ENCODE peak calls at places on chromosomes 11 and 22, in six cellular contexts. L, V, A, G, M and H are unnamed samples.

GRCh38 chr11:36469063-36469462 is 41.0 kb downstream of the TRAF6 start:
- DNase-seq in L (no peak), V (peak; percentile 29), A (no peak), G (no peak), M (peak; percentile 37), H (no peak)

GRCh38 chr22:34881453-34881852 is 184.5 kb upstream of the ISX start:
- DNase-seq in M (no peak), V (no peak), G (no peak), A (no peak), L (no peak), H (no peak)

GRCh38 chr22:37195921-37196320 is 7.9 kb upstream of the C1QTNF6 start:
- DNase-seq in M (no peak), V (no peak), A (no peak), G (no peak), L (no peak), H (no peak)

GRCh38 chr11:35313066-35313765 is 106.1 kb downstream of the SLC1A2 start:
- DNase-seq in M (no peak), A (no peak), G (no peak), L (no peak), V (no peak), H (no peak)

GRCh38 chr22:47388331-47388730 is 625.9 kb downstream of the TBC1D22A start:
- DNase-seq in G (no peak), A (no peak), L (no peak), M (no peak), V (no peak), H (no peak)

GRCh38 chr11:88886796-88887195 is 179.0 kb downstream of the GRM5 start:
- DNase-seq in A (no peak), M (peak; percentile 27), G (peak; percentile 11), V (peak; percentile 1), L (peak; percentile 1), H (no peak)

GRCh38 chr11:17979770-17980371 is 33.0 kb downstream of the SERGEF start:
- DNase-seq in L (no peak), V (no peak), G (no peak), M (peak; percentile 49), A (peak; percentile 21), H (peak; percentile 37)

GRCh38 chr11:856397-856796 is 13.7 kb downstream of the TSPAN4 start:
- DNase-seq in A (no peak), V (no peak), L (no peak), G (no peak), M (no peak), H (no peak)

DNA sequence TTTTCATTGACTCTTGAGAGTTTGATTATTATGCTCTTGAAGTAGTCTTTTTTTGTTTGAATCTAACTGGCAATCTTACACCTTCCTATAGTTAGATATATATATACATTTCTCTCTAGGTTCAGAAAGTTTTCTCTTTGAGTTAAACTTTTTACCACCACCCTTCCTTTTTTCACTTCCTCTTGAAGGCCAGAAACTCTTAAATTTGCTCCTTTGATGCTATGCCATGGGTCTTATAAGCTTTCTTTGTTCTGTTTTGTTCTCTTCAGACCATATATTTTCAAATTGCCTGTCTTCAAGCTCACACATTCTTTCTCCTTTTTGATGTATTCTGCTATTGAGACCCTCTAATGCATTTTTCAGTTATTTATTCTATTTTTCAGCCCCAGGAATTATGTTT is 513.5 kb upstream of the CNTN5 start:
- DNase-seq in A (no peak), G (no peak), V (no peak), L (no peak), M (no peak), H (no peak)
- H3K9me3 ChIP-seq in A (no peaks in the 10 kb centered on the region), G (peaks cover 3% of the 10 kb centered on the region), V (no peaks in the 10 kb centered on the region), L (no peaks in the 10 kb centered on the region), M (no peaks in the 10 kb centered on the region), H (no peaks in the 10 kb centered on the region)

GRCh38 chr22:21698430-21699329 is 32.9 kb downstream of the PPIL2 start:
- DNase-seq in L (no peak), G (no peak), V (no peak), M (peak; percentile 67), A (no peak), H (no peak)
- H3K27ac ChIP-seq in L (no peak overlapping the region), G (peak overlapping the region; percentile 11), V (no peak overlapping the region), M (no peak overlapping the region), A (peak overlapping the region; percentile 23), H (peak overlapping the region; percentile 20)

GRCh38 chr11:65131895-65132237 is 2.5 kb downstream of the SYVN1 start:
- DNase-seq in G (no peak), M (no peak), L (no peak), A (no peak), V (no peak), H (no peak)

GRCh38 chr11:65133724-65134123 is 595 bp downstream of the SYVN1 start:
- DNase-seq in A (no peak), L (no peak), M (no peak), G (no peak), V (no peak), H (peak; percentile 46)

GRCh38 chr11:65132238-65132987 is 1.9 kb downstream of the SYVN1 start:
- DNase-seq in G (no peak), L (no peak), A (no peak), V (no peak), M (peak; percentile 63), H (no peak)

GRCh38 chr11:65134240-65134951 is at the start of gene SYVN1:
- DNase-seq in V (no peak), M (peak; percentile 94), L (peak; percentile 40), A (peak; percentile 87), G (peak; percentile 95), H (peak; percentile 94)

DNA sequence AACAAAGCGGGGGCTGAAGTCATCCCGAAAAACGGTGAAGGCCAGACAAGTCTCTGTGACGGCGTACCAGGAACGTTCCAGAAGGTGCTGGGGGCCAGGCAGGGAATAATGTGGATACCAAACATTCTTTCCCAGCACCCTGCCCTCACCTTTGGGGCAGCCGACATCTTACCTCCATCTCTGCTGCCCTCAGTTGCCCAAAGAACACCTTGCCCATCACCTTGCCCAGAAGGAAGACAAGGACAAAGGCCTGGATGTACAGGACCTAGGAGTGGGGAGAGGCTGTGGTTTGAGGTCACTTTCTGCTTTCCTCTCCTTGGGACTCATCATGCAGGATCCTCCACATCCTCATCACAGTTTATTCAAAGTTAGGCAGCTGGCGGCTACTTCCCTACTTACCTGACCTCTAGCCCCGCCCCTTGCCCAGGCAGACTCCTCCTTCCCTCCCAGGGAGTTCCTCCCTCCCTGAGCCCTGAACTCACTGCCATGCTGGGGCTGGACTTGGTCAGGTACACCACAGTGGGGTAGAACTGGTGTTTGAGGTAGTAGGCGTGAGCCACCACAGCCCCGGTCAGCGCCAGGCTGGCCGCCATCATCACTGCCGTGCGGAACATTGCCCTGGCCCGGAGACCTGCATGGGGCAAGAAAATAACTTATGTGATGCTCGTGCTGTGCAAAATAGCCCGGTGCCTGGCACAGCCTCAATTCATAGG is 1.2 kb downstream of the SYVN1 start:
- DNase-seq in G (peak; percentile 92), A (no peak), L (no peak), V (no peak), M (peak; percentile 81), H (peak; percentile 89)
- TF ChIP-seq POLR2AphosphoS5 in G (peak; percentile 51), A (no peak), L (no peak), V (no peak), M (no peak), H (peak; percentile 68)

DNA sequence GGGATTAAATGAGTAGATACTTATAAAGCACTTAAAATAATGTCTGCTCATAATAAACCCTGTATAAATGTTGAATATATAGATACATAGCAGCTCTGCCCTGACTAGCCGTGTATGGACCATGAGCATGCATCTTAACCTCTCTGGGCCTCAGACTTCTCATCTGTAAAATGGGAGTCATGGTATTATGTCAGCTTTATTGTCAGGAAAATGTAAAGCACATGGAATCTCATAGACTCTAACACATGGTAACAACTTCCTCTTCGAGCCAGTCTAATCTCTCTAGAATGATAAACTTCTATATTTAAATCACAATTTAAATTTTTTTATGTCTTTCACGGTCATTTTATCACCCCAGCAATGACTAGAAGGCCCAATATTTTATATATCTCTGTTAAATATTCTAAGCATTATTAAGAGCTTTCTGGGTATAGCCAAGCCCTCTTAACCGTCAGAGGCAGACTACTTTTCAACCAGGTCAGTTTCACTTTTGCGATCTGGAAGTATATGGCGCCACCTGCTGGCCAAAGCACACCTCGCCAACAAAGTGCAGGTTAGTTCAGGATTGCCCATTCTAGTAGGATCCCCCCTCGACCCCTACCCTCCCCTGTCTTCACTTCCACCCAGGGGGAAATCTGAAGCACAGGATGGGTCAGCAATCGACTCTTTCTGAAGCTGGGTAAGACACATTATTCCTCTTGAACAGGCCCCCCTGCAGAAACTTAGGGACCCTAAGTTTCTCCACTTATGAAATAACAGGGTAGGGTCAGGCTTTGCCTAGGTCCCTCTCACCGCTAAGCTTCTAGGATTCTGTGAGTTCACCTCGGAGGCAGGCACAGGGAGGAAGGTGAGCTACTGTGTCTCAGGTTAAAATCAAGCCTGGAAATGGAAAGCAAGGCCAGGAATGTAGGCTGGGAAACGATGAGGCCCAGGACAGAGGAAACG is 36.0 kb downstream of the KCNJ1 start:
- DNase-seq in L (peak; percentile 42), A (peak; percentile 69), V (peak; percentile 66), M (peak; percentile 76), G (peak; percentile 83), H (peak; percentile 82)
- H3K9me3 ChIP-seq in L (no peaks in the 10 kb centered on the region), A (no peaks in the 10 kb centered on the region), V (no peaks in the 10 kb centered on the region), M (no peaks in the 10 kb centered on the region), G (no peaks in the 10 kb centered on the region), H (no peaks in the 10 kb centered on the region)